ENCODE peak calls at places on chromosomes 2 and 18, in four cellular contexts. R is K562, H is HepG2, A is GM12878. C is an unnamed sample.

GRCh38 chr2:3637311-3637675 is 20.7 kb upstream of the ALLC start:
- DNase-seq in A (no peak), R (no peak), H (no peak), C (no peak)

GRCh38 chr18:49340446-49340845 is 120.0 kb downstream of the DYM start:
- DNase-seq in A (no peak), R (no peak), H (no peak), C (no peak)

GRCh38 chr2:223203971-223204370 is 152.0 kb downstream of the KCNE4 start:
- DNase-seq in H (no peak), R (no peak), A (no peak), C (no peak)

GRCh38 chr18:70848329-70848728 is 559.5 kb downstream of the SOCS6 start:
- DNase-seq in H (no peak), R (no peak), A (no peak), C (no peak)

GRCh38 chr18:46718501-46719341 is 38.1 kb downstream of the ST8SIA5 start:
- DNase-seq in A (no peak), R (no peak), H (no peak), C (no peak)

GRCh38 chr2:38666578-38666926 is 638 bp downstream of the GALM start:
- DNase-seq in H (peak), A (no peak), R (peak), C (no peak)

GRCh38 chr2:12612646-12613045 is 104.1 kb upstream of the TRIB2 start:
- DNase-seq in R (no peak), H (no peak), A (no peak), C (no peak)

GRCh38 chr2:50783116-50783515 is 248.8 kb downstream of the NRXN1 start:
- DNase-seq in R (no peak), H (no peak), A (no peak), C (no peak)

GRCh38 chr18:55419132-55419938 is 168.7 kb downstream of the TCF4 start:
- DNase-seq in H (no peak), A (no peak), R (no peak), C (no peak)

GRCh38 chr2:885230-886071 is 65.2 kb upstream of the SNTG2 start:
- DNase-seq in A (no peak), H (no peak), R (no peak), C (no peak)

GRCh38 chr2:153871231-153872221 is at the start of gene GALNT13:
- DNase-seq in A (no peak), R (no peak), H (peak), C (peak)

GRCh38 chr2:238260879-238261278 is 21.0 kb upstream of the HES6 start:
- DNase-seq in A (no peak), H (peak), R (no peak), C (no peak)

GRCh38 chr2:229431331-229431954 is 160.4 kb upstream of the PID1 start:
- DNase-seq in H (peak), R (peak), A (no peak), C (no peak)

GRCh38 chr2:196136151-196136550 is 35.2 kb downstream of the STK17B start:
- DNase-seq in A (no peak), R (no peak), H (no peak), C (no peak)

GRCh38 chr18:50870138-50870845 is 8.6 kb upstream of the ME2 start:
- DNase-seq in R (no peak), A (no peak), H (no peak), C (no peak)

DNA sequence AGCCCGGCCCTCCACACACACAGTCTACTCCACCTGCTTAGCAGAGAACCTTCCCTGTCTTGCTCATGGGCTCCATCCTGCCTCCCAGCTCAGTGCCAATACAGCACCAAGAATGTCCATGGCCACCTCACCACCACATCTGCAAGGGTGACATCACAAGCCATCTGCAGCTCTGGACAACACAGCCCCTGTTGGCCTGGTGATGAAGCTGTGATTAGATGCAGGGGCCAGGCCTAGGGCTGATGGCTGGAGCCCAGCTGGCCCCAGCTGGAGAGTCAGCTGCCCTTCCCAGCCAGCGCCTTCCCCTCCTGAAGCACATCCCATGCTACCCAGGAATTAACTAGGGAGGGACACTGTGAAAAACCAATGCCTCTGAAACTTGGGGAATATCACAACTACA is 91.1 kb downstream of the TTC32 start:
- DNase-seq in A (no peak), H (no peak), R (no peak), C (no peak)
- TF ChIP-seq TARDBP in A (no peak), H (no peak), R (no peak), C (no peak)

DNA sequence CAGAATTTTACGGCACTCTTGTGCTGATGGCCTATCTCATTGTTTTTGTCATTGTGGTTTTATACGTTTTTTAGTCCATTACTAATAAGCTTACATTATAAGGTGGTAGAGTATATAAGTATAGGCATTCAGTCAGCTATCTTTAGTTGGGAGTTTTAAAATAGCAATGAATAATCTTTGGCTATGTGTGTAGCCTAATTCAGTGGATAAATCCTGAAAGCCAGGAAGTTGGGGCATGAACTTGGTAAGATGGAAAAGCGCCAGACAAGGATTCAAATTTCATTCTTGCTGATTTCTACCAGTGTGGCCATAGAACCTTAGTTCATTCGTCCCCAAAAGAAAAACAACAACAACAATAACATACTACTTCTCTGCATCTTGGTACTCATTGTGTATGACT is 31.2 kb downstream of the EPC2 start:
- DNase-seq in R (no peak), A (no peak), H (no peak), C (no peak)
- TF ChIP-seq TARDBP in R (no peak), A (no peak), H (no peak), C (no peak)

GRCh38 chr2:70388128-70388527 is 86.3 kb upstream of the FAM136A start:
- DNase-seq in H (no peak), R (no peak), A (no peak), C (no peak)

GRCh38 chr2:70388813-70389212 is 86.9 kb upstream of the FAM136A start:
- DNase-seq in R (no peak), H (no peak), A (no peak), C (no peak)

GRCh38 chr2:70381821-70382220 is 80.0 kb upstream of the FAM136A start:
- DNase-seq in A (no peak), R (no peak), H (no peak), C (no peak)

GRCh38 chr2:70385204-70385603 is 83.3 kb upstream of the FAM136A start:
- DNase-seq in R (no peak), H (peak), A (no peak), C (no peak)

GRCh38 chr2:70385966-70386595 is 84.2 kb upstream of the FAM136A start:
- DNase-seq in H (no peak), A (no peak), R (peak), C (no peak)
- TF ChIP-seq TARDBP in H (no peak), A (no peak), R (no peak), C (no peak)

GRCh38 chr18:59870623-59871130 is 29.1 kb upstream of the PMAIP1 start:
- DNase-seq in H (no peak), R (no peak), A (no peak), C (no peak)
- TF ChIP-seq TARDBP in H (no peak), R (no peak), A (no peak), C (no peak)

DNA sequence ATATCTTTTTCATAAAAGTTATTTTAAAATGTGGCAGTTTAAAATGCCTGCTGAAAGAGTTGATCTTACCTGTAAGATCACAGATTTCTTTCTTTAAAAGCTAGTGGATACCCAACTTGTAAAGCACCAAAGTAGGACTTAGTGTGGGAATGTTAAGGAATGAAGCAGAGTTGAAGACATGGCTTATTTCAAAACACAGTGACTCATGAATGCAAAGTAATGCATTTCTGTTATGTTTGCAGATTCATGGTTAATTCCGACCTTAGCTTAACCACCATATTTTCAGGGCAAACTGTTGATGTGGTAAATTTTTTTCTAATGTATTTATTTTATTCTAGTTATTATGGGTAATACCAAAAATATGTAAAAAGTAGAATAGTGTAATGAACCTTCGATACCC is 206.8 kb upstream of the FOSL2 start:
- DNase-seq in R (no peak), A (no peak), H (no peak), C (no peak)
- TF ChIP-seq TARDBP in R (no peak), A (no peak), H (no peak), C (no peak)

DNA sequence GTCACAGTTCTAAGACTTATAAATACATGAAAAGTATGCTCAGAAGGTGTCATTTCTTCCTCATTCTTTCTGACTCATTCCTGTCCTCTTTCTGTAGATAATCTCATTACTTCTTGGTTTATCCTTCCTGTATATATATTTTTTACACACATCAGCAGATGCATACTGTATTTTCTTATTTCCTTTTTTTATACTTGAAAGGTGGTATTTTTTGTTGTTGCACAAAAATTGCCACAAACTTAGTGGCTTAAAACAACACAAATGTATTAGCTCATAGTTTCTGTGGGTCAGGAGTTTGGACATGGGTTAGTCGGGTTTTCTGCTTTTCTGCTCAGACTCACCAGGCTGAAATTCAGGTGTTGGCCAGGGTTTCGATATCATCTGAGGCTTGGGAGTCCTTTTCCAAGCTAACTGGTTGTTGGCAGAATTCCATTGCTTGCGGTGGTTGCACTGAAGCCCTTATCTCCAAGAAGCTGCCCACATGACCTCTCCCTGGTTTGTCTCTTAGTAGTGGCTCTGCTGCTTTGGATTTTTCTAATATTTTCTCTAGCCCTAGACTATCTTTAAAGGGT is 162.6 kb downstream of the FMNL2 start:
- DNase-seq in A (no peak), H (peak), R (peak), C (no peak)
- TF ChIP-seq TARDBP in A (no peak), H (no peak), R (no peak), C (no peak)

DNA sequence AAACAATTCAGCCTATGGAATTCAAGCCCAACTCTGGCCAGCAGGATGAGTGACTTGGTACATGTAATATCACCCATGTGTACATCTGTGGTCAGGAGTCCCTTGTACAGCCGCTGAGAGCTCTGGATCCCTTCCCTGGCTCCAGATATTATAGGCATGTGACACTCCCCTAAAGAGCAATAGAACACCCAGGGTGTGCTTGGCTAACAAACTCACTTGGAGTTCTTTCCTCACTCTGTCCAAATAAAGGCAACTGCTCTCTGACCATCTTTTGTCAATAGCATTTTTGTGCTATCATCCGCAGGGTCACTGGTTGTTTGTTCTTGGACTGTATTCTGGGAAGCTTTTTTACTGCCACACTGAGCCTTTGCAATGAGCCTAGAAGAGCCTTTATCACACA is 197.4 kb upstream of the NCKAP5 start:
- DNase-seq in H (peak), R (no peak), A (no peak), C (no peak)
- TF ChIP-seq TARDBP in H (peak), R (no peak), A (no peak), C (no peak)

GRCh38 chr18:61635901-61636528 is 256.8 kb downstream of the RNF152 start:
- DNase-seq in A (no peak), H (peak), R (peak), C (peak)
- TF ChIP-seq TARDBP in A (no peak), H (no peak), R (no peak), C (no peak)